ENCODE peak calls at places on chromosomes 5 and 9, in six cellular contexts. One of them, this sample, is unnamed. For H3K27me3, the result is how much of the 10 kb centered on the place peaks cover.

GRCh38 chr5:104045987-104046386 is 483.4 kb upstream of the NUDT12 start:
- DNase-seq in ovary: no peak
- DNase-seq in H1: no peak
- DNase-seq in HepG2: no peak
- DNase-seq in upper lobe of left lung: no peak
- DNase-seq in stomach: no peak
- DNase-seq in this sample: no peak

GRCh38 chr5:65861830-65862241 is 64.5 kb upstream of the ERBIN start:
- DNase-seq in HepG2: no peak
- DNase-seq in ovary: no peak
- DNase-seq in upper lobe of left lung: no peak
- DNase-seq in H1: no peak
- DNase-seq in stomach: no peak
- DNase-seq in this sample: no peak

GRCh38 chr9:130518943-130519772 is 60.2 kb upstream of the FUBP3 start:
- DNase-seq in H1: no peak
- DNase-seq in HepG2: no peak
- DNase-seq in ovary: no peak
- DNase-seq in upper lobe of left lung: no peak
- DNase-seq in stomach: no peak
- DNase-seq in this sample: no peak

GRCh38 chr9:135095470-135096407 is 8.3 kb downstream of the OLFM1 start:
- DNase-seq in upper lobe of left lung: no peak
- DNase-seq in ovary: no peak
- DNase-seq in stomach: no peak
- DNase-seq in HepG2: no peak
- DNase-seq in H1: no peak
- DNase-seq in this sample: no peak

GRCh38 chr9:35611230-35611797 is 6.3 kb downstream of the TESK1 start:
- DNase-seq in stomach: peak
- DNase-seq in HepG2: peak
- DNase-seq in ovary: no peak
- DNase-seq in upper lobe of left lung: no peak
- DNase-seq in H1: peak
- DNase-seq in this sample: peak

GRCh38 chr9:12640021-12640587 is 53.1 kb upstream of the TYRP1 start:
- DNase-seq in ovary: no peak
- DNase-seq in stomach: no peak
- DNase-seq in H1: no peak
- DNase-seq in HepG2: peak
- DNase-seq in upper lobe of left lung: no peak
- DNase-seq in this sample: no peak

GRCh38 chr9:87765521-87765920 is 39.6 kb downstream of the CTSL start:
- DNase-seq in upper lobe of left lung: no peak
- DNase-seq in stomach: no peak
- DNase-seq in H1: no peak
- DNase-seq in HepG2: no peak
- DNase-seq in ovary: no peak
- DNase-seq in this sample: no peak

GRCh38 chr5:68251804-68252648 is 36.5 kb downstream of the PIK3R1 start:
- DNase-seq in stomach: no peak
- DNase-seq in upper lobe of left lung: no peak
- DNase-seq in ovary: no peak
- DNase-seq in H1: no peak
- DNase-seq in HepG2: no peak
- DNase-seq in this sample: peak

GRCh38 chr5:127439544-127440096 is 77.8 kb upstream of the PRRC1 start:
- DNase-seq in stomach: no peak
- DNase-seq in HepG2: no peak
- DNase-seq in H1: no peak
- DNase-seq in upper lobe of left lung: no peak
- DNase-seq in ovary: no peak
- DNase-seq in this sample: no peak

GRCh38 chr9:135530146-135530545 is 8.9 kb downstream of the LCN1 start:
- DNase-seq in ovary: no peak
- DNase-seq in HepG2: no peak
- DNase-seq in H1: peak
- DNase-seq in upper lobe of left lung: no peak
- DNase-seq in stomach: peak
- DNase-seq in this sample: no peak

GRCh38 chr9:34508951-34509350 is 13.8 kb downstream of the ENHO start:
- DNase-seq in HepG2: no peak
- DNase-seq in stomach: no peak
- DNase-seq in upper lobe of left lung: no peak
- DNase-seq in ovary: no peak
- DNase-seq in H1: no peak
- DNase-seq in this sample: no peak
- H3K27me3 ChIP-seq in HepG2: under half
- H3K27me3 ChIP-seq in stomach: under half
- H3K27me3 ChIP-seq in upper lobe of left lung: under half
- H3K27me3 ChIP-seq in ovary: under half
- H3K27me3 ChIP-seq in H1: under half
- H3K27me3 ChIP-seq in this sample: under half

GRCh38 chr5:10706326-10706725 is 54.7 kb downstream of the DAP start:
- DNase-seq in upper lobe of left lung: no peak
- DNase-seq in ovary: no peak
- DNase-seq in stomach: no peak
- DNase-seq in HepG2: no peak
- DNase-seq in H1: no peak
- DNase-seq in this sample: no peak

GRCh38 chr5:10709409-10709808 is 51.6 kb downstream of the DAP start:
- DNase-seq in H1: no peak
- DNase-seq in HepG2: no peak
- DNase-seq in upper lobe of left lung: no peak
- DNase-seq in ovary: no peak
- DNase-seq in stomach: no peak
- DNase-seq in this sample: no peak

GRCh38 chr5:10709933-10710332 is 51.1 kb downstream of the DAP start:
- DNase-seq in upper lobe of left lung: peak
- DNase-seq in ovary: no peak
- DNase-seq in stomach: no peak
- DNase-seq in HepG2: no peak
- DNase-seq in H1: no peak
- DNase-seq in this sample: no peak

GRCh38 chr5:10707198-10708187 is 53.5 kb downstream of the DAP start:
- DNase-seq in ovary: no peak
- DNase-seq in stomach: no peak
- DNase-seq in HepG2: no peak
- DNase-seq in upper lobe of left lung: peak
- DNase-seq in H1: no peak
- DNase-seq in this sample: no peak

GRCh38 chr5:10708189-10708944 is 52.7 kb downstream of the DAP start:
- DNase-seq in HepG2: no peak
- DNase-seq in H1: no peak
- DNase-seq in upper lobe of left lung: no peak
- DNase-seq in ovary: no peak
- DNase-seq in stomach: no peak
- DNase-seq in this sample: no peak
- TF ChIP-seq EP300 in HepG2: no peak
- TF ChIP-seq EP300 in H1: no peak
- TF ChIP-seq EP300 in upper lobe of left lung: no peak
- TF ChIP-seq EP300 in ovary: no peak
- TF ChIP-seq EP300 in stomach: no peak
- TF ChIP-seq EP300 in this sample: no peak

GRCh38 chr9:97572892-97573365 is 60.2 kb downstream of the TSTD2 start:
- DNase-seq in H1: no peak
- DNase-seq in upper lobe of left lung: peak
- DNase-seq in HepG2: no peak
- DNase-seq in stomach: no peak
- DNase-seq in ovary: no peak
- DNase-seq in this sample: no peak
- H3K27me3 ChIP-seq in H1: under half
- H3K27me3 ChIP-seq in upper lobe of left lung: under half
- H3K27me3 ChIP-seq in HepG2: under half
- H3K27me3 ChIP-seq in stomach: under half
- H3K27me3 ChIP-seq in ovary: under half
- H3K27me3 ChIP-seq in this sample: under half

DNA sequence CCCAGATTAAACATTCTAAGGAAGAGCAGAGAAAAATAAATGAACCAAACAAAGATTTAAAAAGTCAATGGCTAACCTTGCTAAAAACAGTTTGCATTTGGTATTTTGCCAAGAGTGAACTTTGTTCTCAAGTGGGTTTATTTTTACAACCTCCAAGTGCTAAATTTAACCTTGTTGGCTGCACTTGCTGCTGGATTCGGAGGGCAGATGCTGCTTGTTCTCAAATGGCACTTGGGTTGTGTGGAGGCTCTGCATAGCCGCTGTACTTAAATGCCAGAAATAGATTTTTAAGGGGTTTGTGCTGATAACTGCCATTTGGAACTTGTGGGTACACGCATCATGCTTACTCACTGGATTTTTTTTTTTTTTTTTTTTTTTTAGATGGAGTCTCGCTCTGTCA is 13.3 kb upstream of the SPATA24 start:
- DNase-seq in upper lobe of left lung: no peak
- DNase-seq in HepG2: no peak
- DNase-seq in stomach: no peak
- DNase-seq in ovary: no peak
- DNase-seq in H1: no peak
- DNase-seq in this sample: no peak
- TF ChIP-seq EP300 in upper lobe of left lung: no peak
- TF ChIP-seq EP300 in HepG2: no peak
- TF ChIP-seq EP300 in stomach: no peak
- TF ChIP-seq EP300 in ovary: no peak
- TF ChIP-seq EP300 in H1: no peak
- TF ChIP-seq EP300 in this sample: no peak

GRCh38 chr5:174725991-174726601 is 1.7 kb downstream of the MSX2 start:
- DNase-seq in HepG2: no peak
- DNase-seq in stomach: no peak
- DNase-seq in H1: no peak
- DNase-seq in upper lobe of left lung: no peak
- DNase-seq in ovary: no peak
- DNase-seq in this sample: no peak
- H3K27me3 ChIP-seq in HepG2: half or more
- H3K27me3 ChIP-seq in stomach: under half
- H3K27me3 ChIP-seq in H1: half or more
- H3K27me3 ChIP-seq in upper lobe of left lung: under half
- H3K27me3 ChIP-seq in ovary: under half
- H3K27me3 ChIP-seq in this sample: half or more

GRCh38 chr5:154286557-154286956 is 96.0 kb downstream of the GALNT10 start:
- DNase-seq in H1: no peak
- DNase-seq in stomach: no peak
- DNase-seq in upper lobe of left lung: no peak
- DNase-seq in ovary: no peak
- DNase-seq in HepG2: peak
- DNase-seq in this sample: no peak

GRCh38 chr5:154288145-154288544 is 97.6 kb downstream of the GALNT10 start:
- DNase-seq in upper lobe of left lung: no peak
- DNase-seq in H1: no peak
- DNase-seq in stomach: peak
- DNase-seq in ovary: peak
- DNase-seq in HepG2: peak
- DNase-seq in this sample: no peak

GRCh38 chr5:154285661-154286408 is 95.3 kb downstream of the GALNT10 start:
- DNase-seq in stomach: no peak
- DNase-seq in upper lobe of left lung: no peak
- DNase-seq in HepG2: peak
- DNase-seq in ovary: no peak
- DNase-seq in H1: no peak
- DNase-seq in this sample: no peak

GRCh38 chr5:154284433-154284832 is 93.9 kb downstream of the GALNT10 start:
- DNase-seq in ovary: no peak
- DNase-seq in H1: no peak
- DNase-seq in HepG2: no peak
- DNase-seq in upper lobe of left lung: no peak
- DNase-seq in stomach: no peak
- DNase-seq in this sample: no peak

DNA sequence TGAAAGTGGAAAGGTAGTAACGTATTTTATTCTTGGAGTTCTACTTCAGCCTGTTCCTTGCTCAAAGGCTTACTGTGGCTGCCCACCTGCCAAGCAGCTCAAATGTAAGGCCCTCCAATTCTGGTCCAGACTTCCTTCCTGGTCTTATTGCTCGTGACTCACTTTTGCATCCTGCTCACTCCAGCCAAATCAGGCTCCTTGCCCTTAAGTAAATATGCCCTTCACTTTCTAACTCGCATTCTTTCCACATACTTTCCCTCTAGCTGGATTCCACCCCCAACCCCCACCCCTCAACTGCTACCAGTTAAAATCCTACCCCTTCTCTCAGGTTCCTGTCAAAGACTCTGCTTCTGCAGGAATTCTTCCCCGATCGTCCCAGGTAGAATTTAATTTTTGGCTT is 96.6 kb downstream of the GALNT10 start:
- DNase-seq in upper lobe of left lung: no peak
- DNase-seq in ovary: no peak
- DNase-seq in HepG2: peak
- DNase-seq in H1: no peak
- DNase-seq in stomach: peak
- DNase-seq in this sample: no peak
- TF ChIP-seq EP300 in upper lobe of left lung: no peak
- TF ChIP-seq EP300 in ovary: no peak
- TF ChIP-seq EP300 in HepG2: no peak
- TF ChIP-seq EP300 in H1: no peak
- TF ChIP-seq EP300 in stomach: no peak
- TF ChIP-seq EP300 in this sample: no peak

DNA sequence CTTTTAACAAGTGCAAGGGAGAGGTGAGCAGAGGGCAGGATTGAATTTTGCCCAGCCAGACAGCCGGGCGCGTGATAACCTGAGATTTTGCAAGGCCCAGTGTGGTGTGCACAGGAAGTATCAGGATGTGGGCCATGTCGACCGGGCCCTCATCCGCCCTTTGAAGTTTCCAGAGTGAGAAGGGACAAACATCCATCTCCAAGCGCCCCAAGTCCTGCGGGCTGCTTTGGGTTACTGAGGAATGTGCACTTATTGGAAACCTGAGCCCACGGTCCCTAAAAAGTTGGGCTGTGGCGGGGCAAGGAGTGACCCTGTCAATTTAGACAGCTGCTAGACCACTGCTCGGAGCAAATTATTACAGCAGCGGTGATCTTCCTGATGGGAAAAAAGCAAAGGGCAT is 272.2 kb upstream of the IRX2 start:
- DNase-seq in ovary: no peak
- DNase-seq in H1: peak
- DNase-seq in stomach: no peak
- DNase-seq in upper lobe of left lung: no peak
- DNase-seq in HepG2: no peak
- DNase-seq in this sample: no peak
- H3K27me3 ChIP-seq in ovary: under half
- H3K27me3 ChIP-seq in H1: under half
- H3K27me3 ChIP-seq in stomach: under half
- H3K27me3 ChIP-seq in upper lobe of left lung: under half
- H3K27me3 ChIP-seq in HepG2: under half
- H3K27me3 ChIP-seq in this sample: under half

DNA sequence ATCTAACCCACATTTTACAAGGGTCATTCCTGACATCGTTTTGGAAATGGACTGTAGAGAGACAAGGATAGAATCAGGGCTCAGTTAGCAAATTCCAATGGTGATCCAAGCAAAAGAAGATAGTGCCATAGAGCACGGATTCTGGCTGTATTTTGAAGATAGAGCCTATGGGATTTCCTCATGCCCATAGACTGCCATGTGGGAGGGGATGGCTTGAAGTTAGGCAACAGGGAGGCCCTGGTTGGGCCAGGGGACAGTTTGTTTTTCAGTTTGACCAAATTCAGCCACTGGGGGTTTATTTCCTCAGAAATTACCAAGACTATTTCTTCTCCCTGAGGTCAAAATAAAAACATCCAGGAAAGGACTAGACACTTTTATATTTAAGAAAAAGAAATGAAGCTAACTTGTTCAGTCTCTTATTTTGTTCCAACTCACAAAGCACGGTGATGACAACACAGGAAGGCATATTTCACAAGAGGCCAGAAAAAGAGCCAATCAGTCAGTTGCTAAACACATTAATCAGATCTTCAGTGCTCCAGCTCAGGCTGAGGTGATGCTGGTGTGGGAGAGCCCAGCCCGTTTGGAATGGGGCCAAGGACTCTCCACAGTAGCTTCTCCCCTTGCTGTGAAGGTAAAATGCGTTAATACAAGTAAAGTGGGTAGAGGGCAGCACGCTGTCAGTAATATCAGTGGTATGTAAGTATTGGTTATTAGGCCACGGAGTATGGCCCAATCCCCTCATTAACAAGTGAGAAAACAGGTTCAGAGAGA is 4.4 kb upstream of the DCTN4 start:
- DNase-seq in H1: no peak
- DNase-seq in upper lobe of left lung: no peak
- DNase-seq in stomach: peak
- DNase-seq in HepG2: peak
- DNase-seq in ovary: peak
- DNase-seq in this sample: peak
- TF ChIP-seq EP300 in H1: no peak
- TF ChIP-seq EP300 in upper lobe of left lung: no peak
- TF ChIP-seq EP300 in stomach: no peak
- TF ChIP-seq EP300 in HepG2: no peak
- TF ChIP-seq EP300 in ovary: no peak
- TF ChIP-seq EP300 in this sample: no peak

This sample was measured in transverse colon.